ENCODE peak calls at places on chromosomes 11 and 22, in five cellular contexts. X, Y, P, E and B are unnamed samples.

GRCh38 chr11:62195945-62196344 is 5.9 kb downstream of the SCGB1D1 start:
- DNase-seq in X (no peak), P (no peak), Y (no peak), E (no peak), B (no peak)

GRCh38 chr11:73230931-73231330 is 12.8 kb downstream of the P2RY2 start:
- DNase-seq in E (no peak), Y (no peak), P (no peak), X (no peak), B (no peak)

GRCh38 chr22:39176067-39176621 is 23.7 kb upstream of the CBX7 start:
- DNase-seq in Y (peak; percentile 54), P (no peak), X (peak; percentile 74), E (peak; percentile 60), B (no peak)

GRCh38 chr11:7555067-7555699 is 41.4 kb downstream of the PPFIBP2 start:
- DNase-seq in E (no peak), Y (peak; percentile 6), P (no peak), X (no peak), B (peak; percentile 84)

GRCh38 chr22:35379146-35379993 is 1.5 kb upstream of the HMOX1 start:
- DNase-seq in P (no peak), E (no peak), X (no peak), Y (no peak), B (no peak)

GRCh38 chr11:46361283-46362145 is 14.3 kb downstream of the DGKZ start:
- DNase-seq in X (peak; percentile 37), Y (peak; percentile 55), E (peak; percentile 64), P (peak; percentile 94), B (peak; percentile 90)

GRCh38 chr11:86639172-86639571 is 33.2 kb downstream of the ME3 start:
- DNase-seq in P (no peak), X (no peak), Y (no peak), E (no peak), B (no peak)

GRCh38 chr22:37337204-37337943 is 55.1 kb downstream of the CYTH4 start:
- DNase-seq in E (no peak), Y (no peak), X (peak; percentile 54), P (no peak), B (no peak)

GRCh38 chr22:32164084-32164894 is 5.2 kb upstream of the C22orf42 start:
- DNase-seq in P (no peak), X (no peak), Y (no peak), E (no peak), B (no peak)

GRCh38 chr11:119602745-119603373 is 126.1 kb downstream of the NECTIN1 start:
- DNase-seq in Y (no peak), E (no peak), P (no peak), X (no peak), B (no peak)

GRCh38 chr11:67504023-67504949 is 877 bp downstream of the PITPNM1 start:
- DNase-seq in Y (peak; percentile 29), X (peak; percentile 16), P (peak; percentile 75), E (peak; percentile 52), B (no peak)

GRCh38 chr11:116701876-116702275 is 70.9 kb downstream of the BUD13 start:
- DNase-seq in X (no peak), E (no peak), Y (no peak), P (no peak), B (no peak)

GRCh38 chr11:33377100-33377851 is 120.1 kb downstream of the HIPK3 start:
- DNase-seq in P (no peak), E (peak; percentile 43), Y (peak; percentile 42), X (peak; percentile 23), B (no peak)

GRCh38 chr11:73292481-73292880 is 15.6 kb upstream of the ARHGEF17 start:
- DNase-seq in E (no peak), X (peak; percentile 41), P (no peak), Y (no peak), B (no peak)